ENCODE peak calls at places on chromosomes 7 and 10, in six cellular contexts. P is pancreas; Q is GM06990; N is CD8-positive, alpha-beta memory T cell; E is endothelial cell of umbilical vein; K is cardiac muscle cell. C is an unnamed sample.

GRCh38 chr7:25391295-25391861 is 163.1 kb upstream of the NPVF start:
- DNase-seq in P (no peak), E (peak; percentile 39), Q (no peak), K (peak; percentile 62), N (peak; percentile 3), C (no peak)

GRCh38 chr10:75396861-75397570 is 4.5 kb downstream of the ZNF503 start:
- DNase-seq in K (peak; percentile 44), N (no peak), P (peak; percentile 57), Q (no peak), E (peak; percentile 13), C (peak; percentile 37)

GRCh38 chr10:129861776-129862530 is 102.1 kb downstream of the EBF3 start:
- DNase-seq in N (no peak), Q (no peak), P (no peak), K (no peak), E (no peak), C (no peak)

GRCh38 chr10:96833220-96834001 is 1.3 kb downstream of the LCOR start:
- DNase-seq in E (peak; percentile 48), Q (peak; percentile 43), K (peak; percentile 47), N (peak; percentile 14), P (peak; percentile 47), C (no peak)

GRCh38 chr7:36448781-36449379 is 59.2 kb downstream of the ANLN start:
- DNase-seq in E (peak; percentile 37), N (no peak), Q (no peak), P (no peak), K (peak; percentile 30), C (no peak)

GRCh38 chr10:4255751-4256150 is 470.7 kb upstream of the KLF6 start:
- DNase-seq in N (no peak), E (no peak), Q (no peak), P (no peak), K (no peak), C (no peak)

GRCh38 chr7:99124636-99125504 is 19.0 kb downstream of the SMURF1 start:
- DNase-seq in Q (no peak), E (no peak), P (no peak), K (no peak), N (no peak), C (no peak)

GRCh38 chr10:80444646-80445319 is 9.3 kb upstream of the TSPAN14 start:
- DNase-seq in N (peak; percentile 76), K (peak; percentile 84), P (peak; percentile 68), Q (peak; percentile 69), E (peak; percentile 70), C (peak; percentile 77)

GRCh38 chr10:97003804-97004201 is 171.7 kb downstream of the LCOR start:
- DNase-seq in P (no peak), Q (no peak), E (no peak), K (no peak), N (no peak), C (no peak)

GRCh38 chr7:23469150-23469960 is 936 bp downstream of the IGF2BP3 start:
- DNase-seq in E (peak; percentile 49), N (peak; percentile 41), P (no peak), Q (peak; percentile 74), K (peak; percentile 35), C (no peak)

GRCh38 chr7:6106140-6106904 is 75.1 kb downstream of the ANKRD61 start:
- DNase-seq in E (peak; percentile 58), N (peak; percentile 41), Q (peak; percentile 19), P (peak; percentile 21), K (peak; percentile 62), C (no peak)

GRCh38 chr7:46486264-46487206 is 565.5 kb upstream of the IGFBP3 start:
- DNase-seq in N (no peak), E (peak; percentile 38), P (no peak), K (peak; percentile 67), Q (no peak), C (peak; percentile 60)

GRCh38 chr10:69061305-69062161 is 26.4 kb upstream of the SRGN start:
- DNase-seq in N (peak; percentile 41), K (peak; percentile 99), P (peak; percentile 38), E (peak; percentile 96), Q (peak; percentile 55), C (peak; percentile 75)

GRCh38 chr10:124962421-124962820 is 20.5 kb downstream of the ZRANB1 start:
- DNase-seq in Q (no peak), P (no peak), E (no peak), N (no peak), K (no peak), C (no peak)

GRCh38 chr7:117062300-117062699 is 109.0 kb downstream of the ST7 start:
- DNase-seq in N (no peak), K (no peak), P (no peak), E (no peak), Q (no peak), C (no peak)

GRCh38 chr7:4683884-4684565 is 1.9 kb downstream of the FOXK1 start:
- DNase-seq in P (peak; percentile 33), K (peak; percentile 64), Q (peak; percentile 53), E (peak; percentile 80), N (peak; percentile 62), C (peak; percentile 58)

GRCh38 chr10:89235073-89235798 is 16.3 kb downstream of the LIPA start:
- DNase-seq in K (no peak), Q (no peak), E (no peak), N (no peak), P (peak; percentile 64), C (peak; percentile 69)

GRCh38 chr10:49138361-49138891 is 4.6 kb upstream of the FAM170B start:
- DNase-seq in N (no peak), K (peak; percentile 23), E (no peak), P (peak; percentile 35), Q (no peak), C (peak; percentile 63)

GRCh38 chr10:49141541-49142332 is 7.9 kb upstream of the FAM170B start:
- DNase-seq in N (no peak), K (no peak), E (no peak), Q (no peak), P (no peak), C (no peak)

GRCh38 chr10:49139866-49140195 is 6.0 kb upstream of the FAM170B start:
- DNase-seq in Q (no peak), N (no peak), K (peak; percentile 53), P (no peak), E (no peak), C (no peak)

GRCh38 chr10:49140306-49141175 is 6.7 kb upstream of the FAM170B start:
- DNase-seq in K (no peak), Q (no peak), N (no peak), P (no peak), E (no peak), C (no peak)

DNA sequence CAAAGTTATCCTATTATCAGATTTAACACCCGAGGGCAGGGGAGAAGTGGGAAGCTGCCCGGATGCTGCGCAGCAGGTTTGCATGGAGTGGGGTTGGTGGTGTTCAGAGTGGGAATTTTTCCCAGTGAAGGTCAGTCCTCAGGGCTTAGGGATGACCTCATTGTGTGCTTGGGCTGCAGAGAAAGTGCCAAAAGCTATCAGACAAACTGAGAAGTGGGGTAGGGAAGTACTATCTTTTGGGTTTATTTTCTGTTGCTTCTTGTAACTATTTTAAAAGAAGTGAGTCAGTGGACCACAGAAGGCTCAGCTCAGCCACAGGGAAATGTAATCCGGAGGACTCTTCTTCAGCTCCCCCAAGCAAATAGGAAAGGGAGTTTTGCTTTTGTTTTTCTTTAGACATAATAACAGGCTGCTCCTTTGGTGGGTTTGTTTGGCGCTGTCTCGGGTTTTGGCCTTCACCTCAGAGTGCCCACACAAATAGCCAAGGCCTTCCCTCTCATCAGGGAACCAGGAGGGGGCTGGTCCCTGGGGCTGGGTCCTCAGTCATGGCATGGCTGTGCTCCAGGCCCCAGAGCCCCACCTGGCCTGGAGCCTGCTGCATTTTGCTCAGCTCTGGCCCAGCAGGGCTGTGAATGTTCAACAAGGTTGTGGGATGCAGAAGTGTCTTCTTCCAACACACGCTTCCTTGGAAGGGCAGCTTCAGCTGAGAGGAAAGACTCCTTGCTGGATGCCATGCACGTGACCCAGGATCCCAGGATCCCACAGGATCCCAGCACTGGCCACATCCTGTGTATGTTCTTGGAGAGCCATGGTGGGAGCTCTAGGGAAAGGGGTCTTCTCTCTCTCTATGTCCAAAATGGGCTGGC is 5.4 kb upstream of the FAM170B start:
- DNase-seq in K (peak; percentile 32), P (no peak), E (no peak), Q (no peak), N (no peak), C (no peak)
- H3K4me3 ChIP-seq in K (no peak overlapping the region), P (no peak overlapping the region), E (no peak overlapping the region), Q (no peak overlapping the region), N (no peak overlapping the region), C (no peak overlapping the region)

DNA sequence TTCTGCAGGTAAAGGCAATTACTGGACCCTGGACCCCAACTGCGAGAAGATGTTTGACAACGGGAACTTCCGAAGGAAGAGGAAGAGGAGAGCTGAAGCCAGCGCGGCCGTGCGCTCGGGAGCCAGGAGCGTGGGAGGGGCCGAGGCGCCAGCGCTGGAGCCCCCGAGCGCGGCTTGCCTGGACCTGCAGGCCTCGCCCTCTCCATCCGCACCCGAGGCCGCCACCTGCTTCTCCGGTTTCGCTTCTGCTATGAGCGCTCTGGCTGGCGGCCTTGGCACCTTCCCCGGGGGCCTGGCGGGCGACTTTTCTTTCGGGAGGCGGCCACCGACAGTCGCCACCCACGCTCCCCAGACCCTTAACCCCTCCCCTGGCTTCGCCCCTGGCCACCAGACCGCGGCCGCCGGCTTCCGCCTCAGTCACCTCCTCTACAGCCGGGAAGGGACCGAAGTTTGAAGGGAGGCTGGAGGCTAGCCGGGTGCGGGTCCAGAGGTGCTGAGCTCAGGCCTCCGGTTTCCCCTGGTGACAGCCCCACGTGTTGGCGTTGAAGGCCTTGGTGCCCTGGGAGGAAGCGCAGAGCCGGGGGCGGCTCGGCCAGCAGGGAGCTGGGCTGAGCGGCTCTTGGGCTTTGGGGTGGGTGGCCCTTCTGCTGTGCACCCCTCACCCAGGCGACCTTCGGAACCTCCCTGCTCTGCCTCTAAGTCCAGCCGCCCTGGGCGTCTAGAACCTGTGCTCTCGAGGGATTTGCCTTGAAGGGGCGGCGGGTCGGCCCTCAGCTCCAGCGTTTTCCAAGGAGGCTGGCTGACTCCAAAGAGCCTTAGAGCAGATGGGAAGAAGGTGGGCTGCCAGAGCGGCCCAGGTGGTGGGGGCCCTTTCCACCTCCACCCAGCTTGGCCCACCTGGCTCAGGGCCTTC is 1.8 kb downstream of the FOXI2 start:
- DNase-seq in P (no peak), N (no peak), K (no peak), E (no peak), Q (no peak), C (no peak)
- H3K4me3 ChIP-seq in P (peak overlapping the region; percentile 20), N (no peak overlapping the region), K (no peak overlapping the region), E (no peak overlapping the region), Q (no peak overlapping the region), C (no peak overlapping the region)

DNA sequence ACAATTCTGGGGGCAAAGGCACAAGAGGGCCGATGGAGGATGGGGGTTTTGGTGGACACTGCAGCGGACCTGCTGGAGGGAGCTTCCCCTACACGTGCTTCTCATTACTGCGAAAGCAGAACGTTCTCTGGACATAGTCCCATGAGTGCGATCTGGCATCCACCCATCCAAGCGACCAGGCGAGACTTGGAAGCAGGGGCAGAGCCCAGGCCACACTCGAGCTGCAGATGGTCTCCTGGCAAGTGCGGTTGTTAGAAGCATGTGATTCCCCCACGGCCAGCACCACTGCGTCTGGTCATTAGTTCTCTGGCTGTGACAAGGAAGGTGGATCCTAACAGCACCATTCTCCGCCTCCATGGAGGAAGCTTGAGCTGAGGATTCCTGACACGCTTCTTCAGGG is 118.4 kb upstream of the TCERG1L start:
- DNase-seq in Q (no peak), P (no peak), N (no peak), K (no peak), E (no peak), C (peak; percentile 85)
- H3K4me3 ChIP-seq in Q (no peak overlapping the region), P (no peak overlapping the region), N (no peak overlapping the region), K (no peak overlapping the region), E (no peak overlapping the region), C (no peak overlapping the region)

GRCh38 chr7:48209004-48209600 is 37.8 kb downstream of the ABCA13 start:
- DNase-seq in E (no peak), Q (no peak), K (no peak), N (no peak), P (no peak), C (no peak)
- H3K4me3 ChIP-seq in E (no peak overlapping the region), Q (no peak overlapping the region), K (no peak overlapping the region), N (no peak overlapping the region), P (no peak overlapping the region), C (no peak overlapping the region)